ENCODE peak calls at places on chromosomes 3 and 15, in five cellular contexts. T, H, O, X and B are unnamed samples.
A peak's percentile ranks its signal among the peaks of the same experiment; 100 is the strongest.

GRCh38 chr3:31369637-31370036 is 163.1 kb upstream of the STT3B start:
- DNase-seq in T (no peak), H (peak; percentile 16), O (no peak), X (no peak), B (peak; percentile 4)

GRCh38 chr15:89112341-89112971 is 24.2 kb downstream of the ABHD2 start:
- DNase-seq in T (peak; percentile 97), H (peak; percentile 67), O (no peak), X (no peak), B (no peak)

GRCh38 chr15:67290319-67290718 is 35.7 kb downstream of the IQCH start:
- DNase-seq in T (no peak), H (no peak), O (no peak), X (no peak), B (peak; percentile 41)

GRCh38 chr3:59456852-59457485 is 407.1 kb upstream of the CFAP20DC start:
- DNase-seq in T (no peak), H (no peak), O (no peak), X (peak; percentile 69), B (peak; percentile 15)

GRCh38 chr3:150335631-150336030 is 72.5 kb upstream of the TSC22D2 start:
- DNase-seq in T (no peak), H (no peak), O (no peak), X (no peak), B (no peak)

GRCh38 chr15:41495736-41496599 is 2.3 kb downstream of the ITPKA start:
- DNase-seq in T (no peak), H (no peak), O (no peak), X (no peak), B (no peak)

GRCh38 chr3:27452368-27453090 is 31.7 kb downstream of the SLC4A7 start:
- DNase-seq in T (no peak), H (no peak), O (no peak), X (no peak), B (no peak)

GRCh38 chr15:77440378-77440999 is 19.8 kb downstream of the HMG20A start:
- DNase-seq in T (peak; percentile 83), H (peak; percentile 79), O (no peak), X (no peak), B (peak; percentile 52)

GRCh38 chr3:13268120-13268519 is 152.0 kb downstream of the NUP210 start:
- DNase-seq in T (no peak), H (no peak), O (no peak), X (no peak), B (no peak)

GRCh38 chr15:66424963-66425612 is 38.4 kb downstream of the MAP2K1 start:
- DNase-seq in T (no peak), H (no peak), O (no peak), X (no peak), B (no peak)

GRCh38 chr15:99306694-99307338 is 55.5 kb downstream of the LRRC28 start:
- DNase-seq in T (no peak), H (no peak), O (no peak), X (no peak), B (peak; percentile 25)

GRCh38 chr15:90497374-90497773 is 32.3 kb upstream of the CRTC3 start:
- DNase-seq in T (no peak), H (no peak), O (no peak), X (no peak), B (no peak)

GRCh38 chr3:110362756-110363155 is 708.9 kb upstream of the NECTIN3 start:
- DNase-seq in T (no peak), H (no peak), O (no peak), X (no peak), B (no peak)

GRCh38 chr3:10361375-10361774 is 40.5 kb upstream of the SEC13 start:
- DNase-seq in T (no peak), H (no peak), O (no peak), X (no peak), B (no peak)

GRCh38 chr15:65939901-65940617 is 70.8 kb downstream of the RAB11A start:
- DNase-seq in T (peak; percentile 73), H (peak; percentile 83), O (no peak), X (no peak), B (peak; percentile 95)

GRCh38 chr3:82409842-82410241 is 648.4 kb upstream of the GBE1 start:
- DNase-seq in T (no peak), H (no peak), O (no peak), X (no peak), B (no peak)

GRCh38 chr3:126360046-126360713 is 3.0 kb upstream of the KLF15 start:
- DNase-seq in T (no peak), H (no peak), O (no peak), X (no peak), B (no peak)

GRCh38 chr3:123258811-123259420 is 57.2 kb downstream of the SEC22A start:
- DNase-seq in T (peak; percentile 66), H (peak; percentile 81), O (no peak), X (no peak), B (peak; percentile 61)

GRCh38 chr3:171187706-171188290 is 161.3 kb upstream of the SLC2A2 start:
- DNase-seq in T (peak; percentile 67), H (peak; percentile 61), O (no peak), X (no peak), B (peak; percentile 44)

GRCh38 chr3:7957024-7957423 is 544.6 kb upstream of the LMCD1 start:
- DNase-seq in T (no peak), H (no peak), O (no peak), X (no peak), B (no peak)